ENCODE peak calls at places on chromosomes 5 and 9, in six cellular contexts. V is tibial nerve, E is ovary, T is osteoblast, P is astrocyte of the spinal cord, A is heart left ventricle. C is an unnamed sample.
A peak's percentile ranks its signal among the peaks of the same experiment; 100 is the strongest.

GRCh38 chr9:114005371-114006154 is 72.5 kb downstream of the AMBP start:
- DNase-seq in E (peak; percentile 3), A (peak; percentile 7), T (no peak), V (peak; percentile 2), P (no peak), C (no peak)

GRCh38 chr5:158382473-158382872 is 523.5 kb upstream of the CLINT1 start:
- DNase-seq in P (peak; percentile 97), E (peak; percentile 79), A (peak; percentile 43), V (peak; percentile 72), T (peak; percentile 77), C (peak; percentile 96)

GRCh38 chr9:74951107-74951720 is 1.5 kb downstream of the C9orf40 start:
- DNase-seq in P (no peak), V (no peak), T (no peak), E (no peak), A (no peak), C (no peak)

GRCh38 chr5:6362846-6363245 is 15.5 kb downstream of the MED10 start:
- DNase-seq in P (no peak), A (no peak), E (no peak), T (no peak), V (no peak), C (no peak)

GRCh38 chr5:150619359-150620230 is 20.9 kb upstream of the SYNPO start:
- DNase-seq in A (peak; percentile 77), T (peak; percentile 76), V (no peak), E (peak; percentile 60), P (peak; percentile 36), C (no peak)

GRCh38 chr9:72292874-72293607 is 72.0 kb downstream of the ZFAND5 start:
- DNase-seq in P (peak; percentile 73), A (no peak), E (no peak), T (peak; percentile 22), V (peak; percentile 51), C (peak; percentile 81)

GRCh38 chr5:172931001-172931536 is 28.2 kb upstream of the RPL26L1 start:
- DNase-seq in E (no peak), A (no peak), T (peak; percentile 96), P (peak; percentile 87), V (peak; percentile 40), C (peak; percentile 87)

GRCh38 chr5:178544166-178544834 is 45.9 kb downstream of the COL23A1 start:
- DNase-seq in V (no peak), E (no peak), P (no peak), T (no peak), A (peak; percentile 57), C (no peak)

GRCh38 chr9:90141723-90142122 is 500.9 kb downstream of the DIRAS2 start:
- DNase-seq in V (no peak), A (no peak), T (peak; percentile 25), P (peak; percentile 37), E (no peak), C (peak; percentile 36)

GRCh38 chr5:145056805-145057204 is 778.3 kb downstream of the PRELID2 start:
- DNase-seq in T (peak; percentile 67), V (no peak), E (no peak), P (peak; percentile 10), A (no peak), C (peak; percentile 15)

GRCh38 chr9:132946624-132947295 is 2.3 kb upstream of the TSC1 start:
- DNase-seq in V (no peak), T (no peak), E (no peak), P (peak; percentile 27), A (no peak), C (peak; percentile 38)

GRCh38 chr5:96258692-96259091 is 174.4 kb downstream of the PCSK1 start:
- DNase-seq in E (no peak), P (no peak), A (no peak), V (no peak), T (no peak), C (no peak)
- H3K4me3 ChIP-seq in E (no peak overlapping the region), P (no peak overlapping the region), A (no peak overlapping the region), V (no peak overlapping the region), T (no peak overlapping the region), C (no peak overlapping the region)

GRCh38 chr5:80184235-80185023 is 71.4 kb downstream of the SERINC5 start:
- DNase-seq in T (no peak), E (no peak), P (no peak), A (no peak), V (no peak), C (peak; percentile 63)

GRCh38 chr5:80177236-80177635 is 78.6 kb downstream of the SERINC5 start:
- DNase-seq in A (no peak), P (no peak), V (no peak), T (no peak), E (no peak), C (no peak)

GRCh38 chr5:80182802-80183645 is 72.8 kb downstream of the SERINC5 start:
- DNase-seq in A (no peak), T (no peak), P (no peak), E (no peak), V (no peak), C (peak; percentile 30)

GRCh38 chr5:80185095-80185494 is 70.8 kb downstream of the SERINC5 start:
- DNase-seq in T (no peak), A (no peak), V (no peak), P (no peak), E (no peak), C (no peak)

DNA sequence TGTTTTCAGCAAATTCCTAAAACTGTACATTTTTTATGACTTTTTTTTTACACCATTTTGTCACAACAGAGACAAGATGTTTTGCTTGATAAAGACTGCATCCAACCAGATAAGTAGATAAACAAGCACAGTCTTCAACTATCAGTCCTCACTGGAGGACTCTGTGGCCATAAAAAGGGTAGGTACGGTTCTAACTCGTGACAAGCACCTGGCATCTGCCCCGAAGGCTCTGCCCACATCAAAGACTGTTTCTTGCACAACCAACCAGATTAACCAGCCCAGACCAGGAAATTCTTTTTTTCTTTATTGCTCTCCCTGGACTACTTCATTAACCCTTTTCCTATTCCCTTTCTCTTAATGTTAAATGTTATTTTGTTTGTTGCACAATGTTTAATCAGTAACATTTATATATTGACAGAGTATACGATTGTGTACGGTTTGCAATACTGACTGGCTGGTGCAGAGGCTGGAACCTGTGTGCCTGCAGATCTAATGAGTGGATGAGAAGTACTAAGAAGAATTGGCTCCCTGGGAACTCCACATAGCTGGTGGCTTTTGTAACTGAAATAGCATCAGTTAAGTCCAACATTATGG is 74.1 kb downstream of the SERINC5 start:
- DNase-seq in T (no peak), V (no peak), E (no peak), A (no peak), P (no peak), C (peak; percentile 92)
- H3K4me3 ChIP-seq in T (no peak overlapping the region), V (no peak overlapping the region), E (no peak overlapping the region), A (no peak overlapping the region), P (no peak overlapping the region), C (no peak overlapping the region)

DNA sequence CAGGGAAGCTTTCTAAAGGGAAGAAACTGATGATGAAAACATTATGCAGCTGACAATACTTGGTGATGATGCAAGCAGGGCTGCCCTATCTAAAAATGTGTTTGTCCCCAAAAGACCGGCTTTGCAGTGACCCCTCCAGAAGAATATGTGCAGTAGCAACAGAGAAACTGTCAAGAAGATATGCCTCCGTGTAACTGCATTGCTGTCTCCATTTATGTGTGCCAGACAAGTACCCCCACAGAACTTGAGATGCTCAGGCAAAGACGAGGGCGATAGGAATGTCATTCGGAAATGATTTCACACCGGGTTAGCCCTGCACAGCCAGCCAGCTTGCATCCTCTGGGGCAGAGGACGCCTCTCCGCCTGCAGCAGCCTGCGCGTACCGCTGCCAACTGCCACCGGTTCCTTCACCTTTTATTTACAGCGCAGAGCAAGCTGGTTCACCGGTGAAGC is 2.1 kb downstream of the GABBR2 start:
- DNase-seq in P (no peak), V (no peak), E (no peak), T (peak; percentile 82), A (no peak), C (peak; percentile 25)
- H3K4me3 ChIP-seq in P (no peak overlapping the region), V (no peak overlapping the region), E (no peak overlapping the region), T (peak overlapping the region; percentile 42), A (no peak overlapping the region), C (no peak overlapping the region)

GRCh38 chr5:55177078-55177477 is 4.1 kb upstream of the CDC20B start:
- DNase-seq in T (no peak), P (no peak), A (no peak), V (no peak), E (no peak), C (no peak)

GRCh38 chr5:55172937-55173695 is at the start of gene CDC20B:
- DNase-seq in T (peak; percentile 99), P (peak; percentile 64), V (peak; percentile 28), E (peak; percentile 41), A (peak; percentile 75), C (peak; percentile 80)

GRCh38 chr5:55175781-55176175 is 2.8 kb upstream of the CDC20B start:
- DNase-seq in E (no peak), P (no peak), V (no peak), T (no peak), A (no peak), C (no peak)

GRCh38 chr5:55173696-55174101 is 722 bp upstream of the CDC20B start:
- DNase-seq in P (no peak), V (no peak), T (peak; percentile 45), E (no peak), A (no peak), C (no peak)

DNA sequence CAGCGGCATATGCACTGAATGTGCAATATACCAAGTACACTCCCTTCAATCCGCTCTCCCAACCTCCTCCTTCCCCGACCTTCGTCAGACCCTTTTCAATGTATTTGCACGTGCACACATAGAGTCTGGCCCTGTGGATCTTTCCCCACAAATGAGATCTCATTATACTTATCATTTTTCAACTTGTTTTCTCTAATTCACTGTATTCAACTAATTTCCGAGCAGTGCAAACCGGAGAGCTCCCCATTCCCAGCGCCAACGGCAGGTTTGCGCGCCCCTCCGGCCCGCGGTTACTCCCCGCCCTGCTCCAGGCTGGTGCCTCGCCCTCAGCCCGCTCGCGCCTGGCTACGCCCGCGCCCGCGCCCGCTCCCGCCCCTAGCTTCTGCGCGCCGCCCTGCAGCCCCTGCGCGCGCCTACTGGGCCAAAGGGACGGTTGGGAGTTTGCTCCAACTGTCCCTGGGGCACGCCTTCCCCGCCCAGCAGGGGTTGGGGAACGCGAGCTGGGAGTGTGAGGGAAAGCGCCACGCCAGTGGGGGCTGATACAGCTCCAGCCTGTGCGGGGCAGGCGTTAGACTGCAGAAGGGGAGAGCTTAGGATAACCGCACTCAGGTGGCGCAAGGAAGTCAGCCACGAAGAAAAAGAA is 3.3 kb upstream of the CDC20B start:
- DNase-seq in T (peak; percentile 69), P (no peak), A (peak; percentile 23), E (peak; percentile 10), V (no peak), C (peak; percentile 62)
- H3K4me3 ChIP-seq in T (peak overlapping the region; percentile 60), P (peak overlapping the region; percentile 29), A (peak overlapping the region; percentile 15), E (no peak overlapping the region), V (peak overlapping the region; percentile 19), C (peak overlapping the region; percentile 41)

DNA sequence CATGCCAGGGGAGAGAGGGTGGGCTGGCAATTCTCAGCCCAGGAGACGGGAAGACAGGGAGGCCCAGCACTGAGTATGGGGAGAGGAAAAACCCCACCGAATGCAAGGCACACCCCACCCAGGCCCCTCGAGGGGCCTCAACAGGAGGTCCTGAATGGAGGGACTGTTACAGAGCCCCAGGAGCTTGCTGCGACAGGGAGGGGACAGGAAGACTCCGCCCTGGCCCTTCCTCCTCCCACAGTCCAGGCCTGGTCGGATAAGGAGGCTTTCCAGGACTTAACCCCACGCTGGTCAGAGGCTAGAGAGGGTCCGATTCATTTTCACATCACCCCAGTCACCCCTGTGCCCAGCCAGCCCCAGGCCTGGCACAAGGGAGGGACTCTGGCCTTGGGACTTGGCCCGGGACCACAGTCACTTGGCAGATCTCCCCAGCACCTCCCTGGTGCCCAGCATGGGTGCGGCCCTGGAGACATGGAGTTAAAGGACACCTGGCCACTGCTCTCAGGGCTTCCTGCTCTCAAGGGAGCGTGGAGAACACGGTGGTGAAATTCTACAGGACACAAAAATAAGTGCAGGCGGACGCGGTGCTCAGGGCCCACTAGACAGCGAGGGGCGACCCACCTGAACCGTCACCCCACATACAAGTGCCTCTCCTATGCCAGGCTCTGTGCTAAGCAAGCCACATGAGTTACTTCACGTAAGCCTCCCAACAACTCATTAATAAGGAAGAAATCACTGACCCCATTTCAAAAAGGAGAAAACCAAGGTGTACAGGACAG is 44.8 kb upstream of the STXBP1 start:
- DNase-seq in A (peak; percentile 74), V (no peak), E (peak; percentile 41), P (peak; percentile 41), T (peak; percentile 88), C (no peak)
- H3K4me3 ChIP-seq in A (peak overlapping the region; percentile 93), V (peak overlapping the region; percentile 80), E (peak overlapping the region; percentile 65), P (peak overlapping the region; percentile 89), T (peak overlapping the region; percentile 96), C (peak overlapping the region; percentile 88)

C was measured in epithelial cell of esophagus.